ENCODE peak calls at places on chromosomes 1 and 21, in four cellular contexts. F is HS-27A, G is T-helper 9 cell, V is left ventricle myocardium inferior. N is an unnamed sample.

GRCh38 chr21:38660333-38661295 is 145.1 kb upstream of the ETS2 start:
- DNase-seq in G (no peak), V (peak), F (no peak), N (no peak)

GRCh38 chr1:112304612-112305011 is 91.4 kb upstream of the CTTNBP2NL start:
- DNase-seq in G (no peak), F (no peak), V (no peak), N (no peak)

GRCh38 chr1:108000620-108001105 is 35.7 kb upstream of the VAV3 start:
- DNase-seq in G (no peak), F (peak), V (peak), N (peak)

GRCh38 chr1:207863893-207864535 is 46.9 kb downstream of the CD34 start:
- DNase-seq in F (no peak), V (no peak), G (no peak), N (no peak)

GRCh38 chr1:94727846-94728715 is 92.1 kb upstream of the SLC44A3 start:
- DNase-seq in V (no peak), G (no peak), F (peak), N (peak)

GRCh38 chr1:79207331-79207730 is 200.8 kb upstream of the ADGRL4 start:
- DNase-seq in V (no peak), G (no peak), F (no peak), N (no peak)

GRCh38 chr1:31859719-31860118 is 43.9 kb upstream of the SPOCD1 start:
- DNase-seq in V (no peak), G (no peak), F (no peak), N (no peak)

GRCh38 chr1:209162651-209163050 is 420.9 kb upstream of the CAMK1G start:
- DNase-seq in V (no peak), G (no peak), F (no peak), N (no peak)

GRCh38 chr1:22295396-22295795 is 152.5 kb upstream of the WNT4 start:
- DNase-seq in F (no peak), G (no peak), V (no peak), N (no peak)

GRCh38 chr1:219757890-219758289 is 145.0 kb upstream of the ZC3H11B start:
- DNase-seq in F (no peak), V (peak), G (no peak), N (peak)